ENCODE peak calls at places on chromosomes 2 and 18, in seven cellular contexts. One of them, this sample, is unnamed.

GRCh38 chr2:38535745-38536506 is 66.8 kb downstream of the HNRNPLL start:
- DNase-seq in testis: peak; percentile 93
- DNase-seq in PC-9: peak; percentile 84
- DNase-seq in IMR-90: peak; percentile 46
- DNase-seq in osteoblast: peak; percentile 94
- DNase-seq in cardiac muscle cell: peak; percentile 91
- DNase-seq in right lobe of liver: peak; percentile 86
- DNase-seq in this sample: no peak

GRCh38 chr18:9987355-9987754 is 73.5 kb downstream of the VAPA start:
- DNase-seq in osteoblast: no peak
- DNase-seq in PC-9: no peak
- DNase-seq in IMR-90: no peak
- DNase-seq in right lobe of liver: no peak
- DNase-seq in testis: no peak
- DNase-seq in cardiac muscle cell: no peak
- DNase-seq in this sample: no peak

GRCh38 chr18:75507636-75508035 is 80.1 kb upstream of the SMIM21 start:
- DNase-seq in IMR-90: peak; percentile 51
- DNase-seq in testis: no peak
- DNase-seq in right lobe of liver: no peak
- DNase-seq in osteoblast: no peak
- DNase-seq in PC-9: no peak
- DNase-seq in cardiac muscle cell: no peak
- DNase-seq in this sample: no peak

GRCh38 chr2:68716948-68717661 is 17.5 kb upstream of the ARHGAP25 start:
- DNase-seq in PC-9: no peak
- DNase-seq in cardiac muscle cell: no peak
- DNase-seq in osteoblast: no peak
- DNase-seq in IMR-90: no peak
- DNase-seq in right lobe of liver: no peak
- DNase-seq in testis: no peak
- DNase-seq in this sample: no peak

GRCh38 chr2:154507186-154507585 is 191.3 kb upstream of the KCNJ3 start:
- DNase-seq in osteoblast: no peak
- DNase-seq in PC-9: no peak
- DNase-seq in IMR-90: no peak
- DNase-seq in right lobe of liver: no peak
- DNase-seq in cardiac muscle cell: no peak
- DNase-seq in testis: no peak
- DNase-seq in this sample: no peak

GRCh38 chr2:17747684-17748452 is 5.7 kb downstream of the SMC6 start:
- DNase-seq in IMR-90: peak; percentile 48
- DNase-seq in osteoblast: peak; percentile 72
- DNase-seq in testis: no peak
- DNase-seq in cardiac muscle cell: no peak
- DNase-seq in PC-9: no peak
- DNase-seq in right lobe of liver: no peak
- DNase-seq in this sample: no peak

GRCh38 chr2:153509133-153509532 is 30.6 kb upstream of the RPRM start:
- DNase-seq in IMR-90: no peak
- DNase-seq in osteoblast: no peak
- DNase-seq in right lobe of liver: no peak
- DNase-seq in cardiac muscle cell: peak; percentile 29
- DNase-seq in PC-9: no peak
- DNase-seq in testis: peak; percentile 46
- DNase-seq in this sample: no peak

GRCh38 chr2:119548516-119549120 is 4.4 kb downstream of the CFAP221 start:
- DNase-seq in right lobe of liver: no peak
- DNase-seq in PC-9: no peak
- DNase-seq in cardiac muscle cell: no peak
- DNase-seq in osteoblast: no peak
- DNase-seq in testis: no peak
- DNase-seq in IMR-90: no peak
- DNase-seq in this sample: no peak

GRCh38 chr2:194002699-194003368 is 1654.2 kb upstream of the SLC39A10 start:
- DNase-seq in cardiac muscle cell: no peak
- DNase-seq in right lobe of liver: no peak
- DNase-seq in PC-9: no peak
- DNase-seq in IMR-90: no peak
- DNase-seq in testis: no peak
- DNase-seq in osteoblast: no peak
- DNase-seq in this sample: no peak

GRCh38 chr2:241386519-241386918 is 30.4 kb downstream of the FARP2 start:
- DNase-seq in PC-9: no peak
- DNase-seq in cardiac muscle cell: no peak
- DNase-seq in testis: no peak
- DNase-seq in IMR-90: no peak
- DNase-seq in right lobe of liver: no peak
- DNase-seq in osteoblast: no peak
- DNase-seq in this sample: no peak

GRCh38 chr2:113768770-113769169 is 12.3 kb upstream of the SLC35F5 start:
- DNase-seq in osteoblast: no peak
- DNase-seq in testis: no peak
- DNase-seq in right lobe of liver: no peak
- DNase-seq in IMR-90: peak; percentile 15
- DNase-seq in PC-9: no peak
- DNase-seq in cardiac muscle cell: no peak
- DNase-seq in this sample: no peak

GRCh38 chr2:240305369-240305962 is 130.0 kb upstream of the GPC1 start:
- DNase-seq in right lobe of liver: no peak
- DNase-seq in IMR-90: no peak
- DNase-seq in PC-9: no peak
- DNase-seq in cardiac muscle cell: no peak
- DNase-seq in testis: no peak
- DNase-seq in osteoblast: no peak
- DNase-seq in this sample: no peak

GRCh38 chr18:69580107-69580506 is 179.4 kb downstream of the DOK6 start:
- DNase-seq in testis: no peak
- DNase-seq in PC-9: no peak
- DNase-seq in IMR-90: peak; percentile 28
- DNase-seq in osteoblast: no peak
- DNase-seq in cardiac muscle cell: no peak
- DNase-seq in right lobe of liver: no peak
- DNase-seq in this sample: no peak

GRCh38 chr2:180776924-180777323 is 203.5 kb upstream of the UBE2E3 start:
- DNase-seq in cardiac muscle cell: no peak
- DNase-seq in PC-9: no peak
- DNase-seq in testis: no peak
- DNase-seq in IMR-90: peak; percentile 34
- DNase-seq in right lobe of liver: no peak
- DNase-seq in osteoblast: no peak
- DNase-seq in this sample: no peak

GRCh38 chr2:224850081-224850480 is 133.9 kb upstream of the CCDC195 start:
- DNase-seq in testis: no peak
- DNase-seq in osteoblast: no peak
- DNase-seq in PC-9: no peak
- DNase-seq in cardiac muscle cell: no peak
- DNase-seq in right lobe of liver: no peak
- DNase-seq in IMR-90: peak; percentile 49
- DNase-seq in this sample: no peak

GRCh38 chr2:224847431-224847830 is 131.3 kb upstream of the CCDC195 start:
- DNase-seq in IMR-90: no peak
- DNase-seq in osteoblast: no peak
- DNase-seq in right lobe of liver: no peak
- DNase-seq in cardiac muscle cell: no peak
- DNase-seq in testis: no peak
- DNase-seq in PC-9: no peak
- DNase-seq in this sample: no peak

GRCh38 chr2:224847961-224848850 is 132.0 kb upstream of the CCDC195 start:
- DNase-seq in testis: no peak
- DNase-seq in PC-9: peak; percentile 50
- DNase-seq in right lobe of liver: no peak
- DNase-seq in IMR-90: peak; percentile 75
- DNase-seq in osteoblast: no peak
- DNase-seq in cardiac muscle cell: peak; percentile 56
- DNase-seq in this sample: no peak

GRCh38 chr2:224849264-224849663 is 133.1 kb upstream of the CCDC195 start:
- DNase-seq in cardiac muscle cell: no peak
- DNase-seq in IMR-90: no peak
- DNase-seq in PC-9: no peak
- DNase-seq in osteoblast: no peak
- DNase-seq in right lobe of liver: no peak
- DNase-seq in testis: no peak
- DNase-seq in this sample: no peak
- TF ChIP-seq CTCF in cardiac muscle cell: peak; percentile 24
- TF ChIP-seq CTCF in IMR-90: no peak
- TF ChIP-seq CTCF in PC-9: peak; percentile 15
- TF ChIP-seq CTCF in osteoblast: no peak
- TF ChIP-seq CTCF in right lobe of liver: no peak
- TF ChIP-seq CTCF in testis: no peak
- TF ChIP-seq CTCF in this sample: no peak

GRCh38 chr2:29804671-29805070 is 116.7 kb downstream of the ALK start:
- DNase-seq in cardiac muscle cell: no peak
- DNase-seq in IMR-90: no peak
- DNase-seq in PC-9: no peak
- DNase-seq in right lobe of liver: no peak
- DNase-seq in testis: no peak
- DNase-seq in osteoblast: no peak
- DNase-seq in this sample: no peak

GRCh38 chr2:29803541-29803940 is 117.8 kb downstream of the ALK start:
- DNase-seq in osteoblast: no peak
- DNase-seq in right lobe of liver: no peak
- DNase-seq in testis: no peak
- DNase-seq in IMR-90: no peak
- DNase-seq in PC-9: no peak
- DNase-seq in cardiac muscle cell: no peak
- DNase-seq in this sample: no peak

GRCh38 chr2:29806461-29806860 is 114.9 kb downstream of the ALK start:
- DNase-seq in osteoblast: no peak
- DNase-seq in PC-9: no peak
- DNase-seq in testis: no peak
- DNase-seq in cardiac muscle cell: no peak
- DNase-seq in IMR-90: no peak
- DNase-seq in right lobe of liver: no peak
- DNase-seq in this sample: no peak

GRCh38 chr2:29799628-29800027 is 121.8 kb downstream of the ALK start:
- DNase-seq in osteoblast: no peak
- DNase-seq in right lobe of liver: no peak
- DNase-seq in IMR-90: no peak
- DNase-seq in PC-9: no peak
- DNase-seq in testis: no peak
- DNase-seq in cardiac muscle cell: no peak
- DNase-seq in this sample: no peak

GRCh38 chr2:29802976-29803375 is 118.4 kb downstream of the ALK start:
- DNase-seq in PC-9: no peak
- DNase-seq in IMR-90: no peak
- DNase-seq in testis: no peak
- DNase-seq in cardiac muscle cell: no peak
- DNase-seq in right lobe of liver: no peak
- DNase-seq in osteoblast: no peak
- DNase-seq in this sample: no peak
- H3K27me3 ChIP-seq in PC-9: peaks cover 41% of the 10 kb centered on the region
- H3K27me3 ChIP-seq in IMR-90: peaks cover 2% of the 10 kb centered on the region
- H3K27me3 ChIP-seq in testis: no peaks in the 10 kb centered on the region
- H3K27me3 ChIP-seq in cardiac muscle cell: peaks cover 3% of the 10 kb centered on the region
- H3K27me3 ChIP-seq in right lobe of liver: no peaks in the 10 kb centered on the region
- H3K27me3 ChIP-seq in osteoblast: peaks cover 7% of the 10 kb centered on the region
- H3K27me3 ChIP-seq in this sample: peaks cover 1% of the 10 kb centered on the region

DNA sequence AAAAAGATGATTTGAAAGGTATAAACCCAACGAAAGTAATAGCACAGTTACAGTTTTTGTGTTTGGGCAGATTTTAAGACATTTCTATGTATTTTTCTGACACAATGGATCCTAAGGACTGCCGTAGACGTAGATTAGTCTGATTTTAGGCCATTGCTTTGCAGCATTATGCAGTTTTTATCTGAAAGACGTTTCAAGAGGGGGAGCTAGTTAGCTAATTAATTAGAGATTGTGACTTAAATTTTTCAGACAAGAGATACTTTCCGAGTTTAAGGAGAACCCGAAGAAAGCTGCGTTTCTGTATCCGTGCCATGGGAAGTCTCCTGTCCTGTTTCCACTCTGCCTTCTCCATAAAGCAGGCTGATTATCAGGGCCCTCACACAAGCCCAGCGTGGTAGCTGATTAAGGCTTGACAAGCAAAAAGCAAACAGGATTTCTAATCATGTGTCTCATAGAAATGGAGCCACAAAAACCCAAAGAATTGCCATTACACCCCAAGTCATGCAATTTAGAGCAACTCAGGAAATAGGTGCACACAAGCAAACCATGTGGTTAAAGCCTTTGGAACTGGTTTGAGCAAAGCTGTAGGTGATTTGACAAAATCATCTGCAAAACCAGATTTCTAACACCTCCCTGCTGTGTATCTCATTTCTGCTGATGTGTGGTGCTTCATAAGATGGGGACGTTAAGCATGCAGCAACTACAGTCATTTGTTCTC is 808.1 kb downstream of the RNF144A start:
- DNase-seq in testis: peak; percentile 14
- DNase-seq in PC-9: no peak
- DNase-seq in cardiac muscle cell: peak; percentile 25
- DNase-seq in right lobe of liver: no peak
- DNase-seq in osteoblast: no peak
- DNase-seq in IMR-90: peak; percentile 26
- DNase-seq in this sample: no peak
- TF ChIP-seq CTCF in testis: peak; percentile 21
- TF ChIP-seq CTCF in PC-9: no peak
- TF ChIP-seq CTCF in cardiac muscle cell: no peak
- TF ChIP-seq CTCF in right lobe of liver: peak; percentile 6
- TF ChIP-seq CTCF in osteoblast: no peak
- TF ChIP-seq CTCF in IMR-90: no peak
- TF ChIP-seq CTCF in this sample: no peak

GRCh38 chr18:44687421-44687820 is 6.7 kb downstream of the SETBP1 start:
- DNase-seq in right lobe of liver: no peak
- DNase-seq in osteoblast: no peak
- DNase-seq in cardiac muscle cell: no peak
- DNase-seq in IMR-90: no peak
- DNase-seq in testis: no peak
- DNase-seq in PC-9: no peak
- DNase-seq in this sample: no peak

GRCh38 chr18:44683566-44683965 is 2.9 kb downstream of the SETBP1 start:
- DNase-seq in testis: no peak
- DNase-seq in IMR-90: no peak
- DNase-seq in cardiac muscle cell: no peak
- DNase-seq in right lobe of liver: no peak
- DNase-seq in PC-9: no peak
- DNase-seq in osteoblast: no peak
- DNase-seq in this sample: no peak

GRCh38 chr18:44682871-44683221 is 2.2 kb downstream of the SETBP1 start:
- DNase-seq in IMR-90: no peak
- DNase-seq in testis: peak; percentile 33
- DNase-seq in osteoblast: no peak
- DNase-seq in cardiac muscle cell: peak; percentile 76
- DNase-seq in PC-9: peak; percentile 30
- DNase-seq in right lobe of liver: no peak
- DNase-seq in this sample: no peak

GRCh38 chr18:44685296-44685695 is 4.6 kb downstream of the SETBP1 start:
- DNase-seq in cardiac muscle cell: no peak
- DNase-seq in right lobe of liver: no peak
- DNase-seq in testis: no peak
- DNase-seq in PC-9: no peak
- DNase-seq in osteoblast: no peak
- DNase-seq in IMR-90: no peak
- DNase-seq in this sample: no peak

DNA sequence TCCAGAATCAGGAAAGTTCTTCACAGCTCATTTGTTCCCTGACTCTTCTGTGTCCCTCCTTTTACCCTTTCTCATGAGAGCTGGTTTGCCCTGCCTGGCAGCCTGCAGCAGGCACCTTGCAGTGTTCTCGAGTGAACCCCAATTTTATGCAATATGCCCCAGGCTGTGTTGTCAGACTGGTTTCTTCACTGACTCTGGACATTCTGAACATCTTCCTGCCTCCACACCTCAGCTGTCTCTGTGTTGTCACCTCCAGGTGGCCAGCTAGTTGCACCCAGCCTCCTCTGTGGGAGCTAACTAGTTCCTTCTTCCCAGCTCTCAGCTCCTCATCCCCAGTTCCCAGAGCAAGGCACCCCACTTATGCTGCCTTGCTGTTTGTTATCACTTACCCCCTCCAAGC is 5.5 kb downstream of the SETBP1 start:
- DNase-seq in testis: no peak
- DNase-seq in cardiac muscle cell: no peak
- DNase-seq in IMR-90: no peak
- DNase-seq in osteoblast: no peak
- DNase-seq in PC-9: peak; percentile 36
- DNase-seq in right lobe of liver: no peak
- DNase-seq in this sample: no peak
- H3K27me3 ChIP-seq in testis: no peaks in the 10 kb centered on the region
- H3K27me3 ChIP-seq in cardiac muscle cell: no peaks in the 10 kb centered on the region
- H3K27me3 ChIP-seq in IMR-90: peaks cover 15% of the 10 kb centered on the region
- H3K27me3 ChIP-seq in osteoblast: peaks cover 22% of the 10 kb centered on the region
- H3K27me3 ChIP-seq in PC-9: no peaks in the 10 kb centered on the region
- H3K27me3 ChIP-seq in right lobe of liver: no peaks in the 10 kb centered on the region
- H3K27me3 ChIP-seq in this sample: no peaks in the 10 kb centered on the region

This sample was measured in BJ.